ENCODE peak calls at places on chromosomes 6 and 20, in six cellular contexts. T, P, D, O, M and R are unnamed samples.

GRCh38 chr6:161137320-161137719 is 136.5 kb downstream of the AGPAT4 start:
- DNase-seq in T (no peak), P (no peak), D (no peak), O (no peak), M (no peak), R (no peak)

GRCh38 chr6:157603971-157604370 is 219.1 kb upstream of the SNX9 start:
- DNase-seq in T (no peak), P (no peak), D (no peak), O (no peak), M (no peak), R (no peak)

GRCh38 chr6:33851959-33852358 is 48.2 kb upstream of the MLN start:
- DNase-seq in T (peak), P (peak), D (no peak), O (no peak), M (no peak), R (peak)

GRCh38 chr20:49951160-49951559 is 15.0 kb downstream of the RNF114 start:
- DNase-seq in T (peak), P (peak), D (no peak), O (no peak), M (peak), R (peak)

GRCh38 chr6:22667855-22668254 is 98.5 kb downstream of the HDGFL1 start:
- DNase-seq in T (no peak), P (no peak), D (no peak), O (no peak), M (no peak), R (no peak)

GRCh38 chr6:109799664-109800063 is 108.6 kb downstream of the FIG4 start:
- DNase-seq in T (no peak), P (peak), D (no peak), O (no peak), M (peak), R (no peak)

GRCh38 chr20:60845146-60845545 is 406.9 kb upstream of the CDH4 start:
- DNase-seq in T (no peak), P (no peak), D (no peak), O (no peak), M (no peak), R (no peak)

GRCh38 chr6:19382676-19383075 is 454.5 kb upstream of the ID4 start:
- DNase-seq in T (no peak), P (no peak), D (no peak), O (no peak), M (no peak), R (no peak)

GRCh38 chr20:32482251-32483220 is 102.6 kb downstream of the NOL4L start:
- DNase-seq in T (peak), P (peak), D (peak), O (peak), M (no peak), R (peak)

GRCh38 chr6:23180504-23181293 is 611.3 kb downstream of the HDGFL1 start:
- DNase-seq in T (peak), P (peak), D (no peak), O (peak), M (peak), R (peak)

GRCh38 chr6:149317656-149318571 is at the start of gene TAB2:
- DNase-seq in T (peak), P (peak), D (peak), O (peak), M (no peak), R (peak)

GRCh38 chr6:72724545-72724944 is 102.7 kb downstream of the KCNQ5 start:
- DNase-seq in T (peak), P (no peak), D (no peak), O (no peak), M (no peak), R (no peak)

GRCh38 chr20:49856904-49857303 is 44.3 kb downstream of the SLC9A8 start:
- DNase-seq in T (no peak), P (no peak), D (no peak), O (no peak), M (no peak), R (no peak)

GRCh38 chr6:157946053-157946617 is 35.5 kb upstream of the SYNJ2 start:
- DNase-seq in T (no peak), P (no peak), D (no peak), O (no peak), M (no peak), R (no peak)

GRCh38 chr6:148251286-148251685 is 91.4 kb upstream of the SASH1 start:
- DNase-seq in T (peak), P (peak), D (no peak), O (no peak), M (peak), R (peak)

GRCh38 chr20:6668546-6668945 is 98.9 kb upstream of the BMP2 start:
- DNase-seq in T (no peak), P (peak), D (no peak), O (no peak), M (no peak), R (no peak)

GRCh38 chr20:7959484-7959883 is 19.2 kb upstream of the HAO1 start:
- DNase-seq in T (no peak), P (no peak), D (no peak), O (no peak), M (no peak), R (peak)

GRCh38 chr6:29887819-29888581 is 54.3 kb upstream of the HLA-A start:
- DNase-seq in T (peak), P (peak), D (peak), O (peak), M (peak), R (peak)

GRCh38 chr20:53080969-53081871 is 109.1 kb downstream of the TSHZ2 start:
- DNase-seq in T (peak), P (peak), D (no peak), O (no peak), M (no peak), R (peak)

GRCh38 chr20:58141496-58141895 is 87.0 kb downstream of the ANKRD60 start:
- DNase-seq in T (no peak), P (no peak), D (no peak), O (no peak), M (no peak), R (no peak)

GRCh38 chr20:32285621-32286334 is 8.3 kb downstream of the KIF3B start:
- DNase-seq in T (peak), P (peak), D (no peak), O (no peak), M (peak), R (peak)

GRCh38 chr20:21705466-21706344 is at the start of gene PAX1:
- DNase-seq in T (peak), P (no peak), D (no peak), O (no peak), M (no peak), R (no peak)

GRCh38 chr20:33909331-33909921 is 84.3 kb upstream of the RALY start:
- DNase-seq in T (peak), P (peak), D (no peak), O (no peak), M (peak), R (peak)

GRCh38 chr20:34390769-34391447 is 27.8 kb downstream of the ITCH start:
- DNase-seq in T (peak), P (peak), D (peak), O (no peak), M (peak), R (peak)

GRCh38 chr6:21505574-21505990 is 88.0 kb upstream of the SOX4 start:
- DNase-seq in T (no peak), P (no peak), D (no peak), O (no peak), M (no peak), R (no peak)

GRCh38 chr6:168343239-168344167 is 23.9 kb upstream of the DACT2 start:
- DNase-seq in T (no peak), P (no peak), D (no peak), O (no peak), M (no peak), R (no peak)

GRCh38 chr6:168045706-168046620 is 33.0 kb downstream of the FRMD1 start:
- DNase-seq in T (no peak), P (no peak), D (peak), O (no peak), M (peak), R (no peak)

GRCh38 chr6:161033667-161034066 is 42.1 kb downstream of the MAP3K4 start:
- DNase-seq in T (peak), P (peak), D (no peak), O (no peak), M (peak), R (no peak)

GRCh38 chr6:50791900-50792508 is 26.7 kb upstream of the TFAP2B start:
- DNase-seq in T (peak), P (peak), D (no peak), O (peak), M (peak), R (peak)

GRCh38 chr6:139943391-139943790 is 568.9 kb upstream of the CITED2 start:
- DNase-seq in T (peak), P (peak), D (no peak), O (no peak), M (peak), R (peak)

GRCh38 chr20:44005661-44006060 is 91.0 kb downstream of the TOX2 start:
- DNase-seq in T (no peak), P (no peak), D (no peak), O (no peak), M (no peak), R (no peak)

GRCh38 chr20:17525650-17526049 is 5.5 kb downstream of the BFSP1 start:
- DNase-seq in T (no peak), P (no peak), D (no peak), O (peak), M (no peak), R (peak)

GRCh38 chr6:137816133-137816579 is 50.9 kb upstream of the TNFAIP3 start:
- DNase-seq in T (no peak), P (no peak), D (peak), O (no peak), M (no peak), R (peak)

GRCh38 chr20:17895641-17896246 is 72.8 kb downstream of the SNX5 start:
- DNase-seq in T (peak), P (peak), D (peak), O (no peak), M (peak), R (peak)

GRCh38 chr6:24933868-24934401 is 1.8 kb downstream of the RIPOR2 start:
- DNase-seq in T (peak), P (no peak), D (no peak), O (peak), M (no peak), R (peak)
- H3K4me3 ChIP-seq in T (no peak), P (no peak), D (no peak), O (no peak), M (no peak), R (no peak)

GRCh38 chr6:77657365-77657764 is 4.5 kb downstream of the MEI4 start:
- DNase-seq in T (no peak), P (no peak), D (no peak), O (no peak), M (no peak), R (no peak)

GRCh38 chr6:77650098-77650663 is 2.7 kb upstream of the MEI4 start:
- DNase-seq in T (no peak), P (peak), D (peak), O (peak), M (no peak), R (peak)

GRCh38 chr6:77652739-77653138 is at the start of gene MEI4:
- DNase-seq in T (no peak), P (no peak), D (no peak), O (no peak), M (no peak), R (no peak)

GRCh38 chr6:77653817-77654216 is 978 bp downstream of the MEI4 start:
- DNase-seq in T (no peak), P (no peak), D (no peak), O (no peak), M (no peak), R (no peak)
- H3K4me3 ChIP-seq in T (no peak), P (no peak), D (no peak), O (no peak), M (no peak), R (no peak)

GRCh38 chr20:51695574-51696303 is 72.5 kb downstream of the ATP9A start:
- DNase-seq in T (peak), P (peak), D (no peak), O (peak), M (peak), R (peak)
- H3K4me3 ChIP-seq in T (peak), P (peak), D (no peak), O (peak), M (peak), R (peak)

DNA sequence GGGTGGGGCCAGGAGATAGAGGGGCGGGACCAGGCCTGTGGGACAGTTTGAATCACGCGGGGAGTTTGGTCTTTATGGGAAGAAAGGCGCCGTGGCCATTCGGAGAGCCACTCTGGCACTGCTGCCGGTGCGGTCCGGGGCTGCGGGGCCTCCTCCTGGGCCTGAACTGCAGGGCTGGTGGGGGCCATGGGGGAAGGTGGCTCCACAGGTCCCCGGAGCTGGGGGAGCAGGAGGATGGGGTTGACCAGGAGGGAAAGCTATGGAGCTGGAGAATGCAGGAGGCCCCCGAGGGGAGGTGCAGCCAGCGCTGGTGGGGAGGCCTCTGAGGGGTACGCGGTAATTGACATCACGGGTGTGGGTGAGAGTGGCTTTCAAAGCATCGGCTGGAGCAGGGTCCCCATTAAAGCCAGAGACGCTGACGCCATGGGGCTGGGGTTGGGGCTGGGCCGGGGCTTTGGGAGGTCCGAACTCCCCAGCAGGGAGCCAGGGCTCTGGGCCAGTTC is 1.8 kb upstream of the BHLHE23 start:
- DNase-seq in T (no peak), P (no peak), D (no peak), O (peak), M (no peak), R (no peak)
- H3K4me3 ChIP-seq in T (no peak), P (no peak), D (no peak), O (no peak), M (no peak), R (no peak)

GRCh38 chr20:35466856-35467255 is 11.5 kb downstream of the CEP250 start:
- DNase-seq in T (no peak), P (no peak), D (no peak), O (no peak), M (no peak), R (no peak)
- H3K4me3 ChIP-seq in T (no peak), P (no peak), D (no peak), O (no peak), M (no peak), R (no peak)

GRCh38 chr6:154872605-154873004 is 122.5 kb upstream of the TIAM2 start:
- DNase-seq in T (no peak), P (no peak), D (no peak), O (no peak), M (no peak), R (no peak)
- H3K4me3 ChIP-seq in T (no peak), P (no peak), D (no peak), O (no peak), M (no peak), R (no peak)

DNA sequence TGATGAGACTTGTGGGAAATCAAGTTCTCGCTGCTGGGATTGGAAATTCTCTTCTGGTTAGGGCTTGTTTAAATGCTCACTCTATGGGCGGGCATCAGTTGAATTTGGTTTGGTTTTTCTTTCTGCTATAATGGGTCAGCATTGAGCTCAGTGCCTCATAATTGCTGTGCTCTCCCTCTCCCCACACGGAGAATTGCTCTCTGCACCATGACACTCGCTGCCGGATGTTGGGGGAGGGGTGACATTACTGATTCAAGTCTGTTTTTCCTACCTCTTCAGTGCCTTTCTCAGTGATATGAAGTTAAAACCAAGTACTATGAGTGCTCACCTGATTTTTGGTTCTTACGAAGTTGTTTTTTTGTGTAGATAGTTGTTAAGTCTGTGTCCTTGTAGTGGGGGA is 599.6 kb downstream of the EPM2A start:
- DNase-seq in T (no peak), P (no peak), D (no peak), O (no peak), M (no peak), R (no peak)
- H3K4me3 ChIP-seq in T (no peak), P (no peak), D (no peak), O (no peak), M (no peak), R (no peak)

DNA sequence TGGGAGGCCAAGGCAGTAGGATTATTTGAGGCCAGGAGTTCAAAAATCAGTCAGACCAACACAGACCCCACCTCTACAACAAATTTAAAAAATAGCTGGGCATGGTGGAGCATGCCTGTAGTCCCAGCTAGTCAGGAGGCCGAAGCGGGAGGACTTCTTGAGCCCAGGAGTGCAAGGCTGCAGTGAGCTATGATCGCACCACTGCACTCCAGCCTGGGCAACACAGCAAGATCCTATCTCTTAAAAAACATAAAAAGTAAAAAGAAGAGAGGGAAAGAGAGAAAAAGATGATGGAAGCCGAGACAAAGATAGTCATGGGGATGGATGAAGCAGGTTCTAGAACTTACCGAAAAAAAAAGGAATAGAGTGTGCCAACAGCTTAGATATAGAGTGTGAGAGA is 25.8 kb upstream of the RPP40 start:
- DNase-seq in T (no peak), P (no peak), D (no peak), O (no peak), M (no peak), R (no peak)
- H3K4me3 ChIP-seq in T (no peak), P (no peak), D (no peak), O (no peak), M (no peak), R (no peak)

GRCh38 chr20:36541227-36542018 is at the start of gene MYL9:
- DNase-seq in T (peak), P (peak), D (peak), O (no peak), M (peak), R (peak)

GRCh38 chr20:36542516-36543186 is 1.3 kb downstream of the MYL9 start:
- DNase-seq in T (no peak), P (no peak), D (no peak), O (no peak), M (no peak), R (no peak)

GRCh38 chr20:36544134-36545018 is 3.1 kb downstream of the MYL9 start:
- DNase-seq in T (peak), P (no peak), D (peak), O (no peak), M (peak), R (peak)

GRCh38 chr20:36542019-36542488 is 735 bp downstream of the MYL9 start:
- DNase-seq in T (peak), P (peak), D (peak), O (peak), M (peak), R (peak)

GRCh38 chr20:36543187-36544133 is 2.1 kb downstream of the MYL9 start:
- DNase-seq in T (peak), P (peak), D (peak), O (no peak), M (peak), R (peak)
- H3K4me3 ChIP-seq in T (peak), P (peak), D (peak), O (no peak), M (peak), R (peak)